ENCODE peak calls at places on chromosomes 11 and 22, in four cellular contexts. Z, L, O and R are unnamed samples.

GRCh38 chr11:86594746-86595145 is 77.7 kb downstream of the ME3 start:
- DNase-seq in Z (peak; percentile 38), L (peak; percentile 66), O (no peak), R (peak; percentile 71)

GRCh38 chr11:109707411-109707810 is 285.4 kb downstream of the C11orf87 start:
- DNase-seq in Z (no peak), L (no peak), O (no peak), R (no peak)

GRCh38 chr11:62588966-62589637 is 2.2 kb downstream of the TUT1 start:
- DNase-seq in Z (no peak), L (peak; percentile 40), O (no peak), R (no peak)

GRCh38 chr22:20174785-20175596 is 24.1 kb upstream of the CCDC188 start:
- DNase-seq in Z (no peak), L (peak; percentile 15), O (no peak), R (peak; percentile 9)

GRCh38 chr22:19970479-19971275 is 29.1 kb upstream of the TXNRD2 start:
- DNase-seq in Z (peak; percentile 71), L (peak; percentile 58), O (peak; percentile 96), R (peak; percentile 51)

GRCh38 chr22:31345331-31346254 is 553 bp downstream of the PATZ1 start:
- DNase-seq in Z (peak; percentile 86), L (peak; percentile 94), O (peak; percentile 91), R (peak; percentile 83)

GRCh38 chr11:107563702-107564101 is 1.8 kb downstream of the ALKBH8 start:
- DNase-seq in Z (no peak), L (peak; percentile 41), O (no peak), R (peak; percentile 66)

GRCh38 chr11:118058311-118059230 is 18.3 kb upstream of the TMPRSS4 start:
- DNase-seq in Z (no peak), L (no peak), O (no peak), R (no peak)

GRCh38 chr22:50486561-50487289 is at the start of gene MIOX:
- DNase-seq in Z (no peak), L (no peak), O (no peak), R (no peak)

GRCh38 chr22:31210830-31211503 is 1.1 kb upstream of the LIMK2 start:
- DNase-seq in Z (no peak), L (no peak), O (no peak), R (no peak)

GRCh38 chr22:29050457-29050856 is 11.2 kb downstream of the C22orf31 start:
- DNase-seq in Z (no peak), L (no peak), O (no peak), R (no peak)

GRCh38 chr11:118918128-118918685 is 7.5 kb downstream of the BCL9L start:
- DNase-seq in Z (peak; percentile 84), L (peak; percentile 98), O (no peak), R (peak; percentile 91)

GRCh38 chr11:46369458-46370152 is 11.9 kb upstream of the MDK start:
- DNase-seq in Z (peak; percentile 91), L (peak; percentile 94), O (peak; percentile 86), R (peak; percentile 77)

GRCh38 chr11:131606936-131607335 is 236.5 kb downstream of the NTM start:
- DNase-seq in Z (no peak), L (no peak), O (no peak), R (no peak)

GRCh38 chr22:24433868-24434471 is 6.6 kb downstream of the ADORA2A start:
- DNase-seq in Z (no peak), L (no peak), O (no peak), R (peak; percentile 73)

GRCh38 chr11:11988862-11989261 is 19.6 kb downstream of the DKK3 start:
- DNase-seq in Z (no peak), L (peak; percentile 82), O (no peak), R (no peak)

GRCh38 chr11:67644042-67644441 is 4.5 kb upstream of the TBX10 start:
- DNase-seq in Z (peak; percentile 48), L (peak; percentile 69), O (peak; percentile 45), R (no peak)

GRCh38 chr11:10401696-10402392 is 53.2 kb upstream of the AMPD3 start:
- DNase-seq in Z (no peak), L (no peak), O (no peak), R (no peak)

GRCh38 chr11:11078344-11078743 is 220.5 kb upstream of the ZBED5 start:
- DNase-seq in Z (no peak), L (peak; percentile 54), O (no peak), R (peak; percentile 28)

GRCh38 chr11:114149689-114150407 is 90.3 kb downstream of the ZBTB16 start:
- DNase-seq in Z (no peak), L (peak; percentile 62), O (no peak), R (no peak)

GRCh38 chr11:127106142-127106541 is 105.6 kb upstream of the KIRREL3 start:
- DNase-seq in Z (no peak), L (peak; percentile 91), O (no peak), R (peak; percentile 12)

GRCh38 chr11:61362542-61362875 is 335 bp downstream of the TMEM138 start:
- DNase-seq in Z (no peak), L (no peak), O (no peak), R (peak; percentile 65)

GRCh38 chr22:31103899-31104694 is 3.3 kb downstream of the SELENOM start:
- DNase-seq in Z (no peak), L (no peak), O (peak; percentile 49), R (no peak)

GRCh38 chr11:119706029-119706428 is 23.0 kb downstream of the NECTIN1 start:
- DNase-seq in Z (no peak), L (no peak), O (no peak), R (no peak)

GRCh38 chr11:128772814-128773213 is 78.9 kb downstream of the FLI1 start:
- DNase-seq in Z (no peak), L (no peak), O (no peak), R (no peak)

GRCh38 chr11:65918211-65919150 is at the start of gene C11orf68:
- DNase-seq in Z (no peak), L (peak; percentile 69), O (peak; percentile 55), R (no peak)

GRCh38 chr22:33697640-33698039 is 222.6 kb downstream of the LARGE1 start:
- DNase-seq in Z (no peak), L (no peak), O (no peak), R (peak; percentile 59)

GRCh38 chr11:24637520-24637919 is 140.7 kb downstream of the LUZP2 start:
- DNase-seq in Z (peak; percentile 23), L (no peak), O (no peak), R (no peak)

GRCh38 chr22:39240841-39241631 is 3.7 kb downstream of the PDGFB start:
- DNase-seq in Z (no peak), L (peak; percentile 66), O (peak; percentile 59), R (no peak)

GRCh38 chr11:1353383-1354124 is 36.2 kb upstream of the BRSK2 start:
- DNase-seq in Z (no peak), L (peak; percentile 21), O (no peak), R (no peak)
- H4K5ac ChIP-seq in Z (no peak overlapping the region), L (no peak overlapping the region), O (no peak overlapping the region), R (no peak overlapping the region)

DNA sequence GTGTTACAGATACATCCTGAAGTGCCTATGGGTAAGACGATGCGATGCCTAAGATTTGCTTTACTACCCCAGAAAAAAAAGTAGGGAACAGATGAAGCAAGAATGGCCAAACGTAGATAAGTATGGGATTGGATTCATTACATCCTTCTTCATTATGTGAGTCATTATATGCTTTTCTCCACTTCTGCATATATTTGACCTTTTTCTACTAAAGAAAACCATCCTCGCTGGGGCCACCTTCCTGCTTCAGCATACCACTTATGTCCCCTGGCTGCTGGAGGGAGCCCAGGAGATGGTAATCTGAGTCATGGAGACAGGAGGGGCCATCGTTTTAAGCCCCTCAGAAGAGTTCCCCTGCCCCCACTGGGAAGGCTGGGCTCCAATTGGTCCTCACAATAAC is 14.4 kb upstream of the KLHL35 start:
- DNase-seq in Z (no peak), L (no peak), O (no peak), R (no peak)
- H4K5ac ChIP-seq in Z (no peak overlapping the region), L (no peak overlapping the region), O (no peak overlapping the region), R (no peak overlapping the region)

GRCh38 chr11:69650081-69650831 is 9.3 kb downstream of the CCND1 start:
- DNase-seq in Z (peak; percentile 25), L (no peak), O (no peak), R (no peak)
- H4K5ac ChIP-seq in Z (no peak overlapping the region), L (no peak overlapping the region), O (no peak overlapping the region), R (no peak overlapping the region)

DNA sequence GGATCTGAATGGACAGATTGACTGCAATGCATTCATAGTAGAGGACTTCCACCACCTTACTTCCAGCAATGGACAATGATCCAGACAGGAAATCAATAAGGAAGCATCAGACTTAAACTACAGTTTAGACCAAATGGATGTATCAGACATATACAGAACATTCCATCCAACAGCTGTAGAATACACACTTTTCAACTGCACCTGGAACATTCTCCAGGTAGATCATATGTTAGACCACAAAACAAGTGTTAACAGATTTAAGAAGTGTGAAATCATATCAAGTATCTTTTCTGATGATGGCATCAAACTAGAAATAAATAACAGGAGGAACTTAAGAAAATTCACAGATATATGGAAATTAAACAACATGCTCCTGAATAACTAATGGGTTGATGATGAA is 100.2 kb upstream of the OR4B1 start:
- DNase-seq in Z (no peak), L (no peak), O (no peak), R (no peak)
- H4K5ac ChIP-seq in Z (no peak overlapping the region), L (no peak overlapping the region), O (no peak overlapping the region), R (no peak overlapping the region)

DNA sequence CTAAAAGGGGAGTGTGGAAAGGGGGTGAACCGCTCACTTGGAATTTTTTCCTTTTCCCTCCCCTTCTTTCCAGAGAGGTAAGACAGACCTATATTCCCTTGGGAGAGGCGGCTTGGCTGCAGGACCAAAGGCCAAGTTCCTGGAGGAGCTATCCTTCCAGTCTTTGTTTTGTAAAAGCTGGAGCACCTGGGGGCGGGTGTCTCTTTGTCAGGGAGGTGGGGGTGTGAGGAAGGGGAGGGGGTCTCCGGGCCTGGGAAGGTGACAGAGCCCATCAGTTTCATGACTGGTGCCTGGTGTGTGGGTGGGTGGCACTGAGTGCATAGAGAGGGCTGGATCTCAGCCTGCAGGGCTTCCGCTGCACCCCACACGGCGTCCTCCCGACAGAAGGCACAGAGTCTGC is 18.5 kb downstream of the PTPN5 start:
- DNase-seq in Z (no peak), L (no peak), O (peak; percentile 54), R (no peak)
- H4K5ac ChIP-seq in Z (no peak overlapping the region), L (no peak overlapping the region), O (no peak overlapping the region), R (no peak overlapping the region)